ENCODE peak calls at places on chromosomes 1 and 21, in four cellular contexts. U, L, N and S are unnamed samples.

GRCh38 chr1:55313903-55314302 is 98.7 kb upstream of the USP24 start:
- DNase-seq in U (no peak), L (no peak), N (no peak), S (no peak)

GRCh38 chr1:94858276-94858675 is 38.1 kb downstream of the SLC44A3 start:
- DNase-seq in U (no peak), L (no peak), N (no peak), S (no peak)

GRCh38 chr1:194369060-194369459 is 1182.6 kb upstream of the B3GALT2 start:
- DNase-seq in U (no peak), L (no peak), N (no peak), S (no peak)

GRCh38 chr21:35217504-35218060 is 168.5 kb upstream of the RUNX1 start:
- DNase-seq in U (no peak), L (peak; percentile 82), N (no peak), S (no peak)

GRCh38 chr1:1306070-1306660 is 1.6 kb downstream of the ACAP3 start:
- DNase-seq in U (no peak), L (no peak), N (no peak), S (no peak)

GRCh38 chr1:36383240-36383639 is 2.5 kb downstream of the STK40 start:
- DNase-seq in U (no peak), L (no peak), N (no peak), S (no peak)

GRCh38 chr1:62716397-62716796 is 28.2 kb upstream of the DOCK7 start:
- DNase-seq in U (no peak), L (no peak), N (no peak), S (no peak)

GRCh38 chr1:203744008-203744972 is 20.7 kb upstream of the LAX1 start:
- DNase-seq in U (peak; percentile 34), L (peak; percentile 66), N (no peak), S (no peak)

GRCh38 chr1:221765527-221765926 is 23.6 kb upstream of the DUSP10 start:
- DNase-seq in U (no peak), L (no peak), N (no peak), S (no peak)

GRCh38 chr1:48099011-48099550 is 101.9 kb upstream of the TRABD2B start:
- DNase-seq in U (no peak), L (no peak), N (no peak), S (no peak)

GRCh38 chr21:37322084-37322483 is 44.5 kb upstream of the DYRK1A start:
- DNase-seq in U (no peak), L (no peak), N (no peak), S (no peak)

GRCh38 chr1:59738152-59738551 is 76.6 kb upstream of the HOOK1 start:
- DNase-seq in U (no peak), L (peak; percentile 95), N (no peak), S (no peak)

GRCh38 chr1:240149488-240150094 is 57.9 kb downstream of the FMN2 start:
- DNase-seq in U (peak; percentile 27), L (peak; percentile 56), N (no peak), S (no peak)

GRCh38 chr1:155127105-155127671 is 488 bp upstream of the EFNA1 start:
- DNase-seq in U (peak; percentile 91), L (peak; percentile 66), N (no peak), S (no peak)

GRCh38 chr1:25624155-25624554 is 7.6 kb downstream of the MAN1C1 start:
- DNase-seq in U (no peak), L (no peak), N (no peak), S (no peak)
- H3K4me1 ChIP-seq in U (no peaks in the 10 kb centered on the region), L (no peaks in the 10 kb centered on the region), N (peaks cover 67% of the 10 kb centered on the region), S (peaks cover 20% of the 10 kb centered on the region)

DNA sequence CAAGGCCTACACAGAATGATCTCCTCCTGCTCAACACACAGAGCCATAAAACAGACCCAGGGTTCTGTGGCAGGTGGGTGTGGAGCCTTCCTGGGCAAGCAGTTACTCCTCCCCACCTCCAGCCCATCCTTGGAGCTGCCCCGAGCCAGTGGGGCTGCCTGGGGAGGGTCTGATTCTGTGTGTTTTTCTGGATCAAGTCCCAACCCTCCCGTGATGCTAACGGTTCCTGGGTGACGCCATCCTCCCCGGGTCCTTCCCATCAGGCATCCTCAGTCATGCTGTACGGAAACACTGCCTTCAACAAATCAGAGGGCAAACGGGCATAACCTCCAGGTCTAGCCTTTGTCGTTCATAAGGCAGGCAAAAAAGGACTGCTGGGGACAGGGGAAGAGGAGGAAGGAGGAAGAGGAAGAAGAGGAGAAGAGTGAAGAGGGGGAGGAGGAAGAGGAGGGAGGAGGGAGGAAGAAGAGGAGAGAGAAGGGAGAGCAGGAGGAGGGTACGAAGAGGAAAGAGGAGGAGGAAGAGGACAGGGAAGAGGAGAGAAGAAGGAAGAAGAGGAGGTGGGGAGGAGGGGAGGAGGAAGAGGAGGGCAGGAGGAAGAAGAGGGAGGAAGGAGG is 84.5 kb downstream of the ITPKB start:
- DNase-seq in U (no peak), L (no peak), N (no peak), S (no peak)
- H3K4me1 ChIP-seq in U (peaks cover 16% of the 10 kb centered on the region), L (peaks cover 27% of the 10 kb centered on the region), N (peaks cover 13% of the 10 kb centered on the region), S (peaks cover 49% of the 10 kb centered on the region)

GRCh38 chr1:10667815-10668214 is 128.6 kb downstream of the CASZ1 start:
- DNase-seq in U (no peak), L (no peak), N (no peak), S (no peak)

GRCh38 chr1:10668241-10668761 is 128.1 kb downstream of the CASZ1 start:
- DNase-seq in U (no peak), L (no peak), N (no peak), S (no peak)

GRCh38 chr1:10665226-10665625 is 131.2 kb downstream of the CASZ1 start:
- DNase-seq in U (no peak), L (no peak), N (no peak), S (no peak)

GRCh38 chr1:10664251-10664650 is 132.2 kb downstream of the CASZ1 start:
- DNase-seq in U (no peak), L (no peak), N (no peak), S (no peak)

DNA sequence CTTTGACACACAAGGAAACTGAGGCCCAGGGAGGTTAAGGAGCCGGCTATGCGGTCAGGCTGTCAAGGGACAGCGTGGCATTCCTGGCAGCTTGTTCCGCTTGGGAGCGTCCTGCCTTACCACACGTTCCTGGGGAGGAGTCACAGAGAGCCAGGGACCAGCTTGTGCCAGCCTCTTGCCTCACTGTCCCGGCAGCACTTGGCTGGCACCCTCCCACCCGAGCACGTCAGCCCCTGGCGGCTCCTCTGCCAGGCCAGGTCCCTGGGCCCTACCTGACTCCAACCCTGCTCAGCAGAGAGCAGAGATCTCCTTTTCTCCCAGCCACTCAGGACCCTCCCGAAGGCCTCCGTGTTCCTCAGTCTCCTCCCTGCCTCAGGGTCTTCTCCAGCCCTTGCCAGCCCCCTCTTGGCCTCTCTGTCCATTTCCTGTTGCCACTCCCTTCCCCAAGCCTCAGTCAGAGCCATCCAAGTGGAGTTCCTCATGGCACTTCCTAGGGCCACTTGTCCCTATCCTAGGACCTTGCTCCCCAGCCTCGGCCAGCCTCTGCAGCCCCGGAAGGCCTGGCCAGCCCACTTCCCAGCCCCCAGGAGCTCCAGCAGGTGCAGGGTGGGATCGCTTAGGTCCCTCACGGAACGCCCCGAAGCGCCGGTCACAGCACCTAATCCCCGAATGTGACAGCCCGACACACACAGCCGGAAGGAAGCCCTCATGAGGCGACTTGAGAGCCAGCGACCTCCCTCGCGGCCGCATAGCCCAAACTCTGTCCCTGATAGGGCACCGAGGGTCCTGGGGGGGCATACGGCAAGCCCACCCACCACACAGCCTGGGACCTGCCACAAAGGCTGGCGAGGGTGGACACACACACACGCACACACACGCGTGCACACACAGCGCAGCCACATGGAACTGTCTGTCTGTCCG is 130.3 kb downstream of the CASZ1 start:
- DNase-seq in U (no peak), L (no peak), N (no peak), S (no peak)
- H3K4me1 ChIP-seq in U (no peaks in the 10 kb centered on the region), L (no peaks in the 10 kb centered on the region), N (no peaks in the 10 kb centered on the region), S (no peaks in the 10 kb centered on the region)

DNA sequence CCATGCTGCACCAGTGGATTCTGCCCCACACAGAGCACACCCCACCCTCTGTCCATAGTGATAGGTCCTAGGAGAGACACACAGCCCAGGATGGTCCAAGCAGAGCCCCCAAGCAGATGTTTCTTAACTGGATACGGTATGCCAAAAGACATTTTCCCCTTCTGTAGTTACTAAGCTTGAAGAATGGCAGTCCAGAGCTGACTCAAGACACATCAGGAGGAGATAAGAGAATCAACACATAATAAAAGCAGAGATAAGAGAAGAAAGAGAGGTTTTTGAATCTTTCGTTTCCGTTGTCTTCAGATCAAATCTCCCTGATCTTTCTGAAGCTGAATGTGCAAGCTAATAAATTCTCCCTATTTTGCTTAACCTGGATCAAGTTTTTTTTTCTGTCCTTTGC is 21.8 kb upstream of the CASQ2 start:
- DNase-seq in U (no peak), L (no peak), N (no peak), S (no peak)
- H3K4me1 ChIP-seq in U (no peaks in the 10 kb centered on the region), L (no peaks in the 10 kb centered on the region), N (no peaks in the 10 kb centered on the region), S (no peaks in the 10 kb centered on the region)

GRCh38 chr1:46172321-46172720 is 2.6 kb upstream of the TSPAN1 start:
- DNase-seq in U (peak; percentile 25), L (no peak), N (no peak), S (no peak)

GRCh38 chr1:46173361-46173856 is 1.5 kb upstream of the TSPAN1 start:
- DNase-seq in U (no peak), L (peak; percentile 32), N (no peak), S (no peak)

GRCh38 chr1:46169811-46170454 is 5.0 kb upstream of the TSPAN1 start:
- DNase-seq in U (no peak), L (no peak), N (no peak), S (no peak)

GRCh38 chr1:46171872-46172271 is 3.0 kb upstream of the TSPAN1 start:
- DNase-seq in U (peak; percentile 78), L (no peak), N (no peak), S (no peak)

GRCh38 chr1:46171351-46171750 is 3.5 kb upstream of the TSPAN1 start:
- DNase-seq in U (peak; percentile 22), L (no peak), N (no peak), S (no peak)
- H3K4me1 ChIP-seq in U (no peaks in the 10 kb centered on the region), L (peaks cover 6% of the 10 kb centered on the region), N (peaks cover 9% of the 10 kb centered on the region), S (peaks cover 15% of the 10 kb centered on the region)

DNA sequence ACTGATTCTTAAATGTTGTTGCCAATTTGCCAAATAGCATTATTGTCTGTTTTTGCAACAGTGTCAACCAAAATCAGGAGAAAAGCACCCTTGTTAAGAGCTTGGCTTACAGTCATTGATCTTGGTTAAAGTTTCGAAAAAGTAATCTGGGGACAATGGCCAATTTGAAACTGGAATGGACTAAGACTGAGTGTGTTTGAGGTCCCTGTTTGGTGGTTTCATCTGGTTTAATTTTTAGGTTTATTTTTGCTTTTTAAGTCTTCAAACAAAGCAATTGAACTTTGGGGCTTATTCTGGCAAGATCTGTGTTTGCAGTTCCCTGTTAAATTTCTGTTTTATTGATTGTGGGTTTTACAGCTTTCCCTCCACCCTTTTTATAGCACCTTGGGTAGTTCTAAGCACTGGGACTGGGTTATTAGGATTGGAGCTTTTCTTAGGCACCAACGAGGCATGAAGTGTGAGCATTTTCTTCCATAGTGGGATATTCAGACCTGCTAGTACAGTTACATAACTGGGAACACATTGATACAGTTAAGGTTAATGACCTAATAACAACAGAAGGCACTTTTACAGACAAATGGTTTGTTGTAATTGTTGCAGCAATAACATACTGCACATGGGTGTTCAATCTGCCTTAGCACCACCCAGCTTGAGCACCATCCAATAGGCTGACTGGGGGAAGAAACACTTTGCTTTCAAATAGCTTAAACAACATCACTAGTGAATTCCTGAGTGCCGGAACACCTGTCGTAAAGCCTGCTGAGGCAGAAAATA is 40.6 kb upstream of the MAP10 start:
- DNase-seq in U (peak; percentile 79), L (no peak), N (no peak), S (no peak)
- H3K4me1 ChIP-seq in U (no peaks in the 10 kb centered on the region), L (no peaks in the 10 kb centered on the region), N (no peaks in the 10 kb centered on the region), S (no peaks in the 10 kb centered on the region)

DNA sequence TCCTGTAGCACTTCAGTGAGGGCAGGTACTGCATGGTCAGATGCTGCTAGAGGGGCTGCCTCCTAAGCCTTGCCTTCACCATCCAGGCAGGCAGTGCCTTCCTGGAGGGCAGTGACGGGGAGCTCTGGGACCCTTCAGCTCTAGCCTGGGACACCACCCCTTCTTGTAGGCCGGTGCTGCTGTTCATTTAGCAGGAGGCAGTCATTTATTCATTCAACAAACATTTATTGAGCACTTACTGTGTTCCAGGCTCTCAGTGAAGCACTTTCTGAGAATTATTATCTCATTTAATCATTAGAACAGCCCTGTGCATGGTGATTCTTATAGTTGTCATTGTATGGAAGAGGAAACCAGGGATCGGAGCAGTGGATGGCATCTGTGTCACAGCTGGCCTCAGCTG is 28.5 kb downstream of the ARHGEF10L start:
- DNase-seq in U (no peak), L (no peak), N (no peak), S (no peak)
- H3K4me1 ChIP-seq in U (peaks cover 45% of the 10 kb centered on the region), L (peaks cover 17% of the 10 kb centered on the region), N (no peaks in the 10 kb centered on the region), S (no peaks in the 10 kb centered on the region)